ENCODE peak calls at places on chromosomes 13 and 19, in nine cellular contexts. L is adipocyte, J is T-cell, C is fibroblast of pulmonary artery, B is RCC 7860, K is mucosa of descending colon, I is activated B cell treated with CpG ODN at 0.5 μM for 24 hours, Y is mesothelial cell of epicardium, E is pancreas. P is an unnamed sample.

GRCh38 chr19:33344210-33344609 is 29.3 kb upstream of the CEBPG start:
- DNase-seq in C (peak; percentile 11), L (peak; percentile 20), B (no peak), I (no peak), E (no peak), K (no peak), J (no peak), Y (no peak), P (no peak)

GRCh38 chr13:114339779-114340534 is 25.7 kb downstream of the CHAMP1 start:
- DNase-seq in K (no peak), B (peak; percentile 36), Y (no peak), I (no peak), J (peak; percentile 15), C (peak; percentile 54), E (peak; percentile 60), L (peak; percentile 76), P (peak; percentile 60)

GRCh38 chr13:26589754-26590153 is 32.3 kb downstream of the WASF3 start:
- DNase-seq in K (no peak), Y (no peak), C (peak; percentile 48), E (no peak), B (no peak), I (no peak), L (peak; percentile 19), J (no peak), P (no peak)

GRCh38 chr19:38851622-38852230 is 1.9 kb upstream of the HNRNPL start:
- DNase-seq in L (peak; percentile 99), K (peak; percentile 97), B (peak; percentile 68), E (peak; percentile 95), Y (peak; percentile 89), I (peak; percentile 90), J (peak; percentile 82), C (peak; percentile 92), P (peak; percentile 83)

GRCh38 chr19:18304194-18304495 is 18.7 kb downstream of the LSM4 start:
- DNase-seq in C (no peak), K (peak; percentile 57), E (no peak), Y (no peak), B (no peak), I (no peak), J (no peak), L (peak; percentile 16), P (no peak)

GRCh38 chr19:55248166-55248675 is 10.6 kb downstream of the PPP6R1 start:
- DNase-seq in J (no peak), E (no peak), C (no peak), L (no peak), K (no peak), B (no peak), I (no peak), Y (no peak), P (no peak)

GRCh38 chr13:108700421-108701170 is 71.2 kb downstream of the MYO16 start:
- DNase-seq in I (no peak), B (no peak), Y (no peak), E (no peak), C (no peak), L (peak; percentile 32), K (no peak), J (no peak), P (no peak)

GRCh38 chr19:19751846-19752245 is 18.9 kb upstream of the ZNF14 start:
- DNase-seq in E (no peak), I (no peak), Y (no peak), B (no peak), K (no peak), C (no peak), L (no peak), J (no peak), P (no peak)

GRCh38 chr19:56594783-56595547 is at the start of gene ZNF71:
- DNase-seq in J (peak; percentile 81), B (peak; percentile 47), L (peak; percentile 96), E (peak; percentile 97), K (peak; percentile 89), I (peak; percentile 87), Y (peak; percentile 85), C (peak; percentile 88), P (peak; percentile 82)

GRCh38 chr19:22832031-22832762 is at the start of gene ZNF723:
- DNase-seq in J (no peak), L (no peak), B (no peak), C (no peak), E (no peak), I (no peak), K (no peak), Y (no peak), P (no peak)

P was measured in effector memory CD8-positive, alpha-beta T cell.